ENCODE peak calls at places on chromosomes 5 and 9, in six cellular contexts. One of them, this sample, is unnamed. For H3K36me3, the result is how much of the 10 kb centered on the place peaks cover.

GRCh38 chr9:122200960-122201635 is 27.7 kb downstream of the LHX6 start:
- DNase-seq in SK-N-MC: no peak
- DNase-seq in sigmoid colon: no peak
- DNase-seq in pancreas: no peak
- DNase-seq in K562: no peak
- DNase-seq in heart right ventricle: no peak
- DNase-seq in this sample: no peak

GRCh38 chr9:79701651-79702050 is 129.9 kb downstream of the TLE4 start:
- DNase-seq in heart right ventricle: no peak
- DNase-seq in sigmoid colon: no peak
- DNase-seq in K562: no peak
- DNase-seq in pancreas: no peak
- DNase-seq in SK-N-MC: no peak
- DNase-seq in this sample: no peak

GRCh38 chr9:129183495-129184308 is 5.6 kb upstream of the IER5L start:
- DNase-seq in heart right ventricle: no peak
- DNase-seq in K562: no peak
- DNase-seq in pancreas: no peak
- DNase-seq in SK-N-MC: no peak
- DNase-seq in sigmoid colon: no peak
- DNase-seq in this sample: no peak

GRCh38 chr9:88645869-88646204 is 110.9 kb downstream of the NXNL2 start:
- DNase-seq in sigmoid colon: no peak
- DNase-seq in heart right ventricle: no peak
- DNase-seq in K562: no peak
- DNase-seq in pancreas: no peak
- DNase-seq in SK-N-MC: no peak
- DNase-seq in this sample: no peak

GRCh38 chr9:96056221-96056620 is 180.7 kb downstream of the ERCC6L2 start:
- DNase-seq in pancreas: no peak
- DNase-seq in K562: no peak
- DNase-seq in SK-N-MC: no peak
- DNase-seq in sigmoid colon: no peak
- DNase-seq in heart right ventricle: no peak
- DNase-seq in this sample: no peak

GRCh38 chr5:174943785-174944184 is 219.4 kb downstream of the MSX2 start:
- DNase-seq in heart right ventricle: no peak
- DNase-seq in sigmoid colon: no peak
- DNase-seq in pancreas: no peak
- DNase-seq in K562: no peak
- DNase-seq in SK-N-MC: no peak
- DNase-seq in this sample: no peak

GRCh38 chr9:129567842-129568559 is 52.9 kb downstream of the C9orf50 start:
- DNase-seq in heart right ventricle: peak
- DNase-seq in K562: peak
- DNase-seq in pancreas: peak
- DNase-seq in SK-N-MC: no peak
- DNase-seq in sigmoid colon: no peak
- DNase-seq in this sample: peak

GRCh38 chr9:3401556-3401955 is 124.2 kb downstream of the RFX3 start:
- DNase-seq in SK-N-MC: no peak
- DNase-seq in pancreas: no peak
- DNase-seq in heart right ventricle: no peak
- DNase-seq in K562: no peak
- DNase-seq in sigmoid colon: no peak
- DNase-seq in this sample: no peak

GRCh38 chr9:96040591-96041461 is 165.3 kb downstream of the ERCC6L2 start:
- DNase-seq in pancreas: no peak
- DNase-seq in sigmoid colon: no peak
- DNase-seq in K562: no peak
- DNase-seq in SK-N-MC: no peak
- DNase-seq in heart right ventricle: no peak
- DNase-seq in this sample: peak

GRCh38 chr9:99359336-99359735 is 137.3 kb downstream of the SEC61B start:
- DNase-seq in pancreas: no peak
- DNase-seq in SK-N-MC: no peak
- DNase-seq in sigmoid colon: no peak
- DNase-seq in K562: peak
- DNase-seq in heart right ventricle: no peak
- DNase-seq in this sample: no peak

GRCh38 chr9:99362317-99362716 is 140.2 kb downstream of the SEC61B start:
- DNase-seq in sigmoid colon: no peak
- DNase-seq in K562: no peak
- DNase-seq in pancreas: no peak
- DNase-seq in heart right ventricle: no peak
- DNase-seq in SK-N-MC: no peak
- DNase-seq in this sample: no peak

GRCh38 chr9:99358668-99359067 is 136.6 kb downstream of the SEC61B start:
- DNase-seq in pancreas: no peak
- DNase-seq in K562: no peak
- DNase-seq in sigmoid colon: no peak
- DNase-seq in SK-N-MC: no peak
- DNase-seq in heart right ventricle: no peak
- DNase-seq in this sample: no peak

GRCh38 chr9:99361827-99362226 is 139.7 kb downstream of the SEC61B start:
- DNase-seq in K562: no peak
- DNase-seq in SK-N-MC: no peak
- DNase-seq in sigmoid colon: no peak
- DNase-seq in pancreas: no peak
- DNase-seq in heart right ventricle: no peak
- DNase-seq in this sample: no peak

DNA sequence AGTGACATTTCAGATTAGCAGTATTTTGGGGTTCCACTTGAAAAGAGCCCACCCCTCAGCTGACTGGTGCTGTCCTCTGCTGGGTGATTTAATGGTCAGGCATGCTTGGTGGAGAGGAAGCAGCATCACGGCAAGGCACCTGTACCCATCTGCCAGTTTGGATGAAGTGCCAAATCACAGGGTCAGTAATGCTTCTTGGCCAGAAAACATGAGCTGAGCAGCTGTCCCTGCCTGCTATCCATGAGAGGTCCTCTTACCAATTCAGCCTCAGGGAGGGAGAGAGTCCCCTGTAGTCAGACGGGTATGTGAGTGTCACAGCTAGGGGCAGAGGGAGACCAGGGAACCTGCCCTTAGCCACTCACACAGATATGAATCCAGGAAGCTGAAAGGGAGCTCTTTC is 137.9 kb downstream of the SEC61B start:
- DNase-seq in pancreas: no peak
- DNase-seq in SK-N-MC: no peak
- DNase-seq in sigmoid colon: no peak
- DNase-seq in heart right ventricle: no peak
- DNase-seq in K562: no peak
- DNase-seq in this sample: no peak
- H3K27ac ChIP-seq in pancreas: no peak
- H3K27ac ChIP-seq in SK-N-MC: no peak
- H3K27ac ChIP-seq in sigmoid colon: no peak
- H3K27ac ChIP-seq in heart right ventricle: no peak
- H3K27ac ChIP-seq in K562: no peak
- H3K27ac ChIP-seq in this sample: no peak

DNA sequence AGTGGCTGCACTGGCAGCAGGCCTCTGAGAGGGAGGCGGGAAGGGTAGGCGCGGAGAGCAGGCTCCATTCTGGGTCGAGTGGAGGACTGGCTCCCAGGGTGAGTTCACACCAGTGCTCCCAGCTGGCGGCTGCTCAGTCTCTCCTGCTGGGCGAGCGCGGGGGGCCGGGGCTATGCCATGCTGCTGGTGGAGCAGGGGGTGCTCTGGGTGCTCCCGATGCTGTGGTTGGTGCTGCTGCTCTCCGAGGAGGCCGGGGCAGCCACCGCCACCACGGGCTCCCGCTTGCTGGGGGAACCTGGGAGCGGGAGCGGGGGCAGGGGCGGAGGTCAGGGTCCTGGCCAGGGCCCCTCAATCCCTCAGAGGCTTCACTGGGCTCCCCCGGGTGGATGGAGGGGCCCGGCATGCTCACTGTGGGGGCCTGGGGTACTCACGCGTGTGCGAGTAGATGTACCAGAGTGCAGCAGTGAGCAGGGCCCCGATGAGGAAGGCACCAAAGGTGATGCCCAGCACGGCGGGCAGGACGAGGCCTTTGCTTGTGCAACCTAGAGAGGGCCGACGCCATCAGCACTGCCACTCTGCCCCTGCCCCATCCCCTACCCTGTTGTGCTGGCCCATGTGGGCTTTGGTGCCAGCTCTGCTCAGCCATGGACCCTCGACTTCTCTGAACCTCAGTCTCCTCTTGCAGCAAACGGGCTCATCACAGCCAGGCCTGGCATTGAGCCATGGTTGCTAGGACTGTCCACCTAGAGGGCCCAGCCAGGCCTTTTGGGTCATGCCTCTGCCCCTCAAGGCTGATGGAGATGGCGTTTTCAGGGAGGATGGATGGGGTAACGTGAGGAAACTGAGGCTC is 13.1 kb downstream of the FPGS start:
- DNase-seq in heart right ventricle: no peak
- DNase-seq in sigmoid colon: no peak
- DNase-seq in K562: no peak
- DNase-seq in SK-N-MC: no peak
- DNase-seq in pancreas: no peak
- DNase-seq in this sample: no peak
- H3K36me3 ChIP-seq in heart right ventricle: under half
- H3K36me3 ChIP-seq in sigmoid colon: under half
- H3K36me3 ChIP-seq in K562: under half
- H3K36me3 ChIP-seq in SK-N-MC: under half
- H3K36me3 ChIP-seq in pancreas: under half
- H3K36me3 ChIP-seq in this sample: half or more

GRCh38 chr5:128470663-128471062 is 67.4 kb downstream of the FBN2 start:
- DNase-seq in pancreas: no peak
- DNase-seq in K562: no peak
- DNase-seq in sigmoid colon: no peak
- DNase-seq in heart right ventricle: no peak
- DNase-seq in SK-N-MC: no peak
- DNase-seq in this sample: no peak
- H3K27ac ChIP-seq in pancreas: no peak
- H3K27ac ChIP-seq in K562: no peak
- H3K27ac ChIP-seq in sigmoid colon: no peak
- H3K27ac ChIP-seq in heart right ventricle: no peak
- H3K27ac ChIP-seq in SK-N-MC: no peak
- H3K27ac ChIP-seq in this sample: no peak

GRCh38 chr5:32090026-32090754 is 83.9 kb downstream of the GOLPH3 start:
- DNase-seq in pancreas: no peak
- DNase-seq in SK-N-MC: no peak
- DNase-seq in sigmoid colon: no peak
- DNase-seq in heart right ventricle: no peak
- DNase-seq in K562: no peak
- DNase-seq in this sample: no peak
- H3K36me3 ChIP-seq in pancreas: under half
- H3K36me3 ChIP-seq in SK-N-MC: under half
- H3K36me3 ChIP-seq in sigmoid colon: under half
- H3K36me3 ChIP-seq in heart right ventricle: under half
- H3K36me3 ChIP-seq in K562: under half
- H3K36me3 ChIP-seq in this sample: under half

GRCh38 chr9:133854785-133855184 is 116.6 kb upstream of the SARDH start:
- DNase-seq in SK-N-MC: no peak
- DNase-seq in sigmoid colon: no peak
- DNase-seq in pancreas: no peak
- DNase-seq in K562: no peak
- DNase-seq in heart right ventricle: no peak
- DNase-seq in this sample: no peak

GRCh38 chr9:133856798-133857197 is 118.6 kb upstream of the SARDH start:
- DNase-seq in SK-N-MC: no peak
- DNase-seq in pancreas: no peak
- DNase-seq in sigmoid colon: no peak
- DNase-seq in K562: no peak
- DNase-seq in heart right ventricle: no peak
- DNase-seq in this sample: no peak

GRCh38 chr9:133854048-133854447 is 115.9 kb upstream of the SARDH start:
- DNase-seq in SK-N-MC: no peak
- DNase-seq in K562: no peak
- DNase-seq in heart right ventricle: no peak
- DNase-seq in sigmoid colon: no peak
- DNase-seq in pancreas: no peak
- DNase-seq in this sample: no peak

GRCh38 chr9:133857639-133858038 is 119.5 kb upstream of the SARDH start:
- DNase-seq in pancreas: no peak
- DNase-seq in K562: no peak
- DNase-seq in heart right ventricle: no peak
- DNase-seq in sigmoid colon: no peak
- DNase-seq in SK-N-MC: no peak
- DNase-seq in this sample: no peak

DNA sequence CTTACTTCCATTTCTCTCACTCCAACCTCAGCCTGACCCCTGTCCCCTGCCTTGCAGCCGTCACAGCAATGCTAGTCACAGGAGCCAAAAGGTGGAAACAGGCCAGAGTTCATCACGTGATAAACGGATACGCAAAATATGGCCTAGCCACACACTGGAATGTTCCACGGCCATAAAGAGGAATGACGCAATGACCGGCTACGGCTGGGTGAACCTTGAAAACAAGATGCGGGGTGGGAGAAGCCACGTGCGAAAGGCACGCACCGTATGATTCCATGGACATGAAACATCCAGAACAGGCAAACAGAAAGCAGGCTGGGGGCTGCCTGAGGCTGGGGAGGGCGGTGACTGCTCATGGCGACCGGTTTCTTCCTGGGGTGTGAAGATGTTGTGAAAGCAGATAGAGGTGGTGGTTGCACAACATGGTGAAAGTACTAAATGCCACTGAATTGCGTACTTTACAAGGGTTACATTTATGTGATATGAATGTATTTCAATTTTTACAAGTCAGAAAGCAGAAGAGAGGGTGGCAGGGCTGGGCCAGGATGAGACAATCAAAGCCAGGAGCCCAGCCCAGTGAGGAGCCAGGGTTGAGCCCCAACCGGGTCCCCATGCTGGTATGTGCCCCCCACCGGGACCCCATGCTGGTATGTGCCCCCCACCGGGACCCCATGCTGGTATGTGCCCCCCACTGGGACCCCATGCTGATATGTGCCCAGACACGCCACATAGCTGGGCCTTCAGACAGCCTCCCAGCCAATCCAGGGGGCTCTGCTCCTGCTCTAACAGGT is 117.8 kb upstream of the SARDH start:
- DNase-seq in pancreas: no peak
- DNase-seq in sigmoid colon: peak
- DNase-seq in heart right ventricle: no peak
- DNase-seq in SK-N-MC: no peak
- DNase-seq in K562: no peak
- DNase-seq in this sample: no peak
- H3K27ac ChIP-seq in pancreas: peak
- H3K27ac ChIP-seq in sigmoid colon: peak
- H3K27ac ChIP-seq in heart right ventricle: no peak
- H3K27ac ChIP-seq in SK-N-MC: no peak
- H3K27ac ChIP-seq in K562: no peak
- H3K27ac ChIP-seq in this sample: no peak

DNA sequence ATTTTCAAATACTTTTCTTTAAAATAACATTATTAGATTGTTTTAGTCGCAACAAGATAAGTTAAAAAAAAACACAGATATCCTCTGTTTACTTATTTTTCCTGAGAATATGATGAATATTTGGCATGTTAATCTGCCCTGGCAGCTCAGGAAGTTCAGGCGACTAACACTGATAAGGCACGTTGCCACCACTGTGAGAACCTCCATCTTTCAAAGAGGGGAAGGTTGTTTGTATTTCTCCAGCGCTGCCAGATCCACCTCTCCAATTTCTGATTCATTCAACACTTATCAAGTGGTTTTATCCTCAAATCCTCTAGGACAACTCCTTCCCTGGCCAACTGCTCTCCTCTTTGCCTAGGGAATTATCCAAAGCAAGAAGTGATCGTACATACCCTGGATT is 21.8 kb downstream of the CTNNAL1 start:
- DNase-seq in heart right ventricle: no peak
- DNase-seq in SK-N-MC: no peak
- DNase-seq in sigmoid colon: no peak
- DNase-seq in K562: no peak
- DNase-seq in pancreas: no peak
- DNase-seq in this sample: no peak
- H3K36me3 ChIP-seq in heart right ventricle: under half
- H3K36me3 ChIP-seq in SK-N-MC: under half
- H3K36me3 ChIP-seq in sigmoid colon: under half
- H3K36me3 ChIP-seq in K562: under half
- H3K36me3 ChIP-seq in pancreas: under half
- H3K36me3 ChIP-seq in this sample: half or more

This sample was measured in SJSA1.